ENCODE peak calls at places on chromosome 22, in eight cellular contexts. O is pancreas; K is HCT116; E is adrenal gland; B is CD8-positive, alpha-beta memory T cell; T is upper lobe of right lung; G is foreskin keratinocyte; Z is fibroblast of lung. F is an unnamed sample.

GRCh38 chr22:19798320-19798665 is 37.7 kb downstream of the TBX1 start:
- DNase-seq in E (no peak), O (no peak), K (no peak), G (no peak), T (no peak), Z (no peak), B (no peak), F (no peak)

GRCh38 chr22:29842740-29843139 is 4.7 kb upstream of the ASCC2 start:
- DNase-seq in G (peak; percentile 93), K (no peak), O (no peak), B (no peak), T (no peak), E (peak; percentile 66), Z (peak; percentile 92), F (peak; percentile 96)

GRCh38 chr22:29751139-29751538 is 15.7 kb downstream of the ZMAT5 start:
- DNase-seq in T (no peak), O (no peak), Z (peak; percentile 12), B (peak; percentile 17), G (no peak), K (no peak), E (peak; percentile 54), F (no peak)

GRCh38 chr22:36136988-36137387 is 23.6 kb downstream of the APOL3 start:
- DNase-seq in B (no peak), G (no peak), K (no peak), E (no peak), T (no peak), O (no peak), Z (no peak), F (no peak)

GRCh38 chr22:20155330-20156041 is 4.6 kb upstream of the CCDC188 start:
- DNase-seq in Z (peak; percentile 73), K (no peak), G (no peak), B (no peak), T (no peak), O (no peak), E (peak; percentile 61), F (peak; percentile 66)

GRCh38 chr22:18988958-18989357 is 52.9 kb upstream of the PRODH start:
- DNase-seq in T (no peak), O (no peak), Z (no peak), K (no peak), B (no peak), G (no peak), E (no peak), F (no peak)

GRCh38 chr22:27206747-27207133 is 549.4 kb downstream of the MIAT start:
- DNase-seq in G (peak; percentile 79), T (no peak), K (no peak), B (no peak), Z (no peak), O (no peak), E (no peak), F (no peak)

GRCh38 chr22:21917206-21917958 is 35.3 kb downstream of the PPM1F start:
- DNase-seq in O (peak; percentile 73), T (no peak), B (no peak), Z (peak; percentile 38), G (no peak), E (peak; percentile 75), K (no peak), F (no peak)

GRCh38 chr22:34570408-34570807 is 495.6 kb upstream of the ISX start:
- DNase-seq in B (no peak), G (no peak), Z (no peak), E (no peak), K (no peak), T (no peak), O (no peak), F (no peak)

GRCh38 chr22:27195104-27195503 is 537.7 kb downstream of the MIAT start:
- DNase-seq in O (no peak), K (no peak), T (no peak), B (no peak), E (no peak), G (no peak), Z (no peak), F (no peak)

GRCh38 chr22:42831712-42832111 is 25.4 kb downstream of the ARFGAP3 start:
- DNase-seq in T (no peak), Z (no peak), K (no peak), O (no peak), G (no peak), B (no peak), E (no peak), F (no peak)

GRCh38 chr22:30423296-30423958 is 2.1 kb upstream of the MTFP1 start:
- DNase-seq in E (no peak), T (peak; percentile 88), G (peak; percentile 61), B (no peak), O (no peak), Z (no peak), K (no peak), F (no peak)

GRCh38 chr22:21450320-21450831 is 16.8 kb upstream of the TMEM191C start:
- DNase-seq in B (no peak), T (peak; percentile 43), Z (no peak), G (no peak), O (peak; percentile 12), E (no peak), K (no peak), F (peak; percentile 33)

GRCh38 chr22:17272511-17272991 is 53.3 kb upstream of the ADA2 start:
- DNase-seq in B (no peak), T (no peak), K (no peak), Z (no peak), E (no peak), O (peak; percentile 2), G (no peak), F (no peak)

GRCh38 chr22:38255697-38256096 is 17.1 kb downstream of the TMEM184B start:
- DNase-seq in T (no peak), O (no peak), Z (no peak), K (no peak), G (no peak), B (no peak), E (no peak), F (no peak)

GRCh38 chr22:40443675-40444482 is 73.5 kb downstream of the SGSM3 start:
- DNase-seq in G (no peak), K (no peak), O (no peak), Z (no peak), B (no peak), T (no peak), E (no peak), F (peak; percentile 22)

DNA sequence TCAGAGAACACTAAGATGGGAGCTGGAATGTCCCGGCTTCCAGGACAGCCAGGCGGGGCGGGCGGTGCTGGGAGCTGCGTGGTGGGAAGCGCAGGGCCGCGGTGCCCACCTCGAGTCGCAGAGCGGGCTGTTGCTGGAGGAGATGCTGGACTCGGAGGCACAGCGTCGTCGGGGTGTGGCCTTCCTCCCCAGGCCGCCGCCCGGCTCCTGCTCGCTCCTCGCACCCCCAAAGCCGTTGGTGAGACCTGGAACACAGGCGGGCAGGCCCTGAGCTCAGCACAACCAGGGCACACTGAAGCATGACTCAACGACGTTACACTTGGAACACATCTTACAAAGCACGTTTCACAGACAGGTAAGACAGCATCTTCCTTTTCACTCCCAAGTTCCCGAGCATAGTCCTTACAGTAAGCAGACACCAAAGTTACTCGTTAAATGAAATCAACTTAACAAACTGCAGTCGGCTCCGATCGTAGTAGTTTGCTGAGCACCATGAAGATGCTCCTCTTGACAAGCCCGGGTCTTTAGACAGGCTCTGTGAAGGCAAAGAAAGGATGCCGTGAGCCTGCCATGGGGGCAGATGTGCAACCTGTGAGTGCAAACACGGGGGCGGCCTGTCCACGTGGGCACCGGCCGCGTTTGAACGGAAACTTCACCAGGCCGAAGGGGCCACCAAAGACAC is 50.0 kb downstream of the BRD1 start:
- DNase-seq in T (no peak), O (no peak), K (no peak), G (no peak), B (no peak), E (no peak), Z (no peak), F (no peak)
- H3K4me1 ChIP-seq in T (no peaks in the 10 kb centered on the region), O (no peaks in the 10 kb centered on the region), K (no peaks in the 10 kb centered on the region), G (peaks cover 2% of the 10 kb centered on the region), B (no peaks in the 10 kb centered on the region), E (peaks cover 19% of the 10 kb centered on the region), Z (no peaks in the 10 kb centered on the region), F (no peaks in the 10 kb centered on the region)

GRCh38 chr22:49533886-49534285 is 293.8 kb downstream of the BRD1 start:
- DNase-seq in O (no peak), G (no peak), Z (no peak), B (no peak), T (peak; percentile 57), E (no peak), K (no peak), F (no peak)

GRCh38 chr22:49534386-49534785 is 293.3 kb downstream of the BRD1 start:
- DNase-seq in O (no peak), T (peak; percentile 32), B (no peak), E (no peak), K (no peak), Z (no peak), G (no peak), F (no peak)

GRCh38 chr22:49530671-49531532 is 296.8 kb downstream of the BRD1 start:
- DNase-seq in Z (no peak), T (no peak), G (no peak), O (no peak), K (no peak), B (no peak), E (no peak), F (no peak)

GRCh38 chr22:49532831-49533802 is 294.6 kb downstream of the BRD1 start:
- DNase-seq in Z (no peak), E (no peak), B (no peak), K (no peak), G (no peak), O (no peak), T (peak; percentile 47), F (no peak)

DNA sequence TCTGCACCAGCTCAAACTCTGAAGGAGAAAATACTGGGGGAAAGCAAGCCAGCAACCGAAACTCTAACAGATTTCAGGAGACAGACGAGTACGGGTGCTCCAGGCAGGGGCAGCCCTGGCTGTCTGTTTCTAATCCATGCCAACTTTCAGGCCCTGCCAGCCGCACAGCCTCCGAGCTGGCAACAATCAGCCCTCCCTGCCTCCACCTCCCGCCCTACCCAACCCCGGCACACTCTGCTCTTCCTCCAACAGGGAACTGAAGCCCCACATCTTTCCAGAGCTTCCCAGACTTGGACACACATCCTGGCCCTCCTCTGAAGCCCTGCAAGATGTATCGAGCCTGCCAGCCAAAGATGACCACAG is 296.2 kb downstream of the BRD1 start:
- DNase-seq in Z (no peak), O (no peak), K (no peak), E (no peak), G (no peak), B (no peak), T (no peak), F (no peak)
- H3K27me3 ChIP-seq in Z (no peaks in the 10 kb centered on the region), O (no peaks in the 10 kb centered on the region), K (no peaks in the 10 kb centered on the region), E (no peaks in the 10 kb centered on the region), G (no peaks in the 10 kb centered on the region), B (no peaks in the 10 kb centered on the region), T (no peaks in the 10 kb centered on the region), F (no peaks in the 10 kb centered on the region)

GRCh38 chr22:46577361-46578249 is 40.2 kb upstream of the CELSR1 start:
- DNase-seq in T (peak; percentile 76), G (no peak), E (peak; percentile 58), O (peak; percentile 47), B (no peak), Z (no peak), K (no peak), F (no peak)
- H3K4me1 ChIP-seq in T (peaks cover 64% of the 10 kb centered on the region), G (peaks cover 5% of the 10 kb centered on the region), E (peaks cover 40% of the 10 kb centered on the region), O (peaks cover 58% of the 10 kb centered on the region), B (peaks cover 30% of the 10 kb centered on the region), Z (no peaks in the 10 kb centered on the region), K (peaks cover 54% of the 10 kb centered on the region), F (peaks cover 19% of the 10 kb centered on the region)

DNA sequence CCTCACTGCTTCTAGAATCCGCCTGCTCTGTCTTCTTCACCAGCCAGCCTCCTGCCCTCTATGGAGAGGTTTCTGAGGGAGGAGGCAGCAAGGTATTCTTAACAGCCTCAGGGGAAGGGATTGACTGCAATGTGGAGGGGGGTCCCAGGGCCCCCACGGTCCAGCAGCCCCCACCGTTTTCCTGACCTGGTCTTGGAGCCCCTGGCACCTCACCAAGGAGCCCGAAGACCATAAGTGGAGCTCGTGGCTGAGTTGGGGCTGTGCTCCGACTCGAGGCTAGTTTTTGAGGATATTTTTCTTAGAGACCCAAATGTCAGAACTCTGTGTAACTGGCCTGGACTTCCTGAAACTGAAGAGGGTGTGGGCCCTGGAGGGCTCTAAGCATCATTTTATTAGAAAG is 590.0 kb downstream of the BRD1 start:
- DNase-seq in T (no peak), O (no peak), K (no peak), Z (no peak), G (no peak), E (no peak), B (no peak), F (no peak)
- H3K27me3 ChIP-seq in T (peaks cover 3% of the 10 kb centered on the region), O (no peaks in the 10 kb centered on the region), K (peaks cover 37% of the 10 kb centered on the region), Z (no peaks in the 10 kb centered on the region), G (no peaks in the 10 kb centered on the region), E (no peaks in the 10 kb centered on the region), B (no peaks in the 10 kb centered on the region), F (no peaks in the 10 kb centered on the region)